ENCODE peak calls at places on chromosomes 2 and 18, in seven cellular contexts. K, U, Y, W, P, D and T are unnamed samples.

GRCh38 chr2:53945538-53945937 is 25.3 kb downstream of the PSME4 start:
- DNase-seq in Y (no peak), P (no peak), U (no peak), D (no peak), W (no peak), K (no peak), T (no peak)

GRCh38 chr2:16971722-16972234 is 306.1 kb upstream of the CYRIA start:
- DNase-seq in U (no peak), P (no peak), D (no peak), Y (no peak), W (no peak), K (no peak), T (no peak)

GRCh38 chr2:179240481-179241451 is 23.9 kb downstream of the SESTD1 start:
- DNase-seq in P (no peak), U (no peak), Y (no peak), W (no peak), K (peak; percentile 57), D (no peak), T (no peak)

GRCh38 chr2:233209978-233210680 is 41.3 kb upstream of the ATG16L1 start:
- DNase-seq in Y (no peak), P (no peak), U (no peak), D (no peak), K (no peak), W (no peak), T (no peak)

GRCh38 chr2:149213764-149214493 is 116.5 kb upstream of the LYPD6 start:
- DNase-seq in U (no peak), P (no peak), Y (no peak), D (no peak), W (no peak), K (peak; percentile 76), T (no peak)

GRCh38 chr2:203471323-203471722 is 63.8 kb downstream of the RAPH1 start:
- DNase-seq in U (no peak), D (no peak), W (no peak), Y (no peak), K (no peak), P (no peak), T (no peak)

GRCh38 chr2:161030260-161031063 is 129.8 kb upstream of the TANK start:
- DNase-seq in U (no peak), D (peak; percentile 97), P (no peak), K (peak; percentile 10), Y (peak; percentile 99), W (no peak), T (no peak)

GRCh38 chr2:38523728-38524437 is 78.8 kb downstream of the HNRNPLL start:
- DNase-seq in W (no peak), K (peak; percentile 55), D (no peak), P (peak; percentile 45), U (no peak), Y (no peak), T (no peak)

GRCh38 chr2:198315791-198316190 is 511.4 kb downstream of the PLCL1 start:
- DNase-seq in Y (peak; percentile 43), U (no peak), W (no peak), D (no peak), K (no peak), P (no peak), T (no peak)

GRCh38 chr18:14179306-14179705 is 47.1 kb upstream of the ZNF519 start:
- DNase-seq in P (no peak), K (no peak), U (peak; percentile 63), D (no peak), W (no peak), Y (no peak), T (no peak)

GRCh38 chr2:49687873-49688272 is 533.6 kb upstream of the FSHR start:
- DNase-seq in Y (no peak), U (no peak), W (no peak), P (no peak), K (no peak), D (no peak), T (no peak)

GRCh38 chr2:15730545-15731212 is 139.0 kb downstream of the DDX1 start:
- DNase-seq in Y (peak; percentile 95), W (peak; percentile 93), P (no peak), K (peak; percentile 60), U (peak; percentile 97), D (peak; percentile 90), T (no peak)
- H3K27ac ChIP-seq in Y (no peak overlapping the region), W (peak overlapping the region; percentile 40), P (no peak overlapping the region), K (no peak overlapping the region), U (no peak overlapping the region), D (no peak overlapping the region), T (no peak overlapping the region)

GRCh38 chr2:86337235-86338099 is at the start of gene REEP1:
- DNase-seq in U (peak; percentile 81), Y (no peak), W (no peak), K (peak; percentile 23), P (peak; percentile 40), D (no peak), T (no peak)

GRCh38 chr2:86338778-86339295 is 1.4 kb upstream of the REEP1 start:
- DNase-seq in P (no peak), Y (no peak), D (no peak), K (no peak), W (no peak), U (no peak), T (no peak)

GRCh38 chr2:86333378-86333777 is 4.0 kb downstream of the REEP1 start:
- DNase-seq in K (no peak), W (no peak), Y (no peak), U (no peak), D (no peak), P (peak; percentile 40), T (no peak)

GRCh38 chr2:86336350-86337234 is 834 bp downstream of the REEP1 start:
- DNase-seq in K (peak; percentile 22), W (no peak), Y (no peak), U (peak; percentile 72), D (no peak), P (peak; percentile 23), T (no peak)

DNA sequence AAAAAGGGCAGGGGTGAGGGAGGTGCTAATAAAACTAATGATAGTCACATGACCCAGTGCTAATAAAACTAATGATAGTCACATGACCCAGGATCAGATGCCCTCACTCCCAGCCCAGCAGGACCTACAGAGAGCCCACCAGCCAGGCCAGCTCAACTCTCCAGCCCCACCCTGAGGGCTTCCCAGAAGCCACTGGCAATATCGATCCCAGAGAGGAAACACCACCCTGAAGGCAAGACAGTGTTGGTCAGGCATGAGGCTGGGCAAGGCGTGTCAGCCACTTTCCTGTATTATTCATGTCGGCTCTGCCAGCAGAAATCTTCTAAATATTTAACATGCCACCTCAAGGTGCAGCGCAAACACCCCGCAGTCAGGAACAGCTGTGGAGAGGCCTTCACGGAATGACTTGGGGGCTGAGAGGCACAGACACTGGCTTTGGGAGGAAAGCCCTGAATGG is 1.5 kb downstream of the REEP1 start:
- DNase-seq in P (peak; percentile 17), U (no peak), D (no peak), Y (no peak), W (no peak), K (no peak), T (no peak)
- H3K4me3 ChIP-seq in P (no peak overlapping the region), U (no peak overlapping the region), D (no peak overlapping the region), Y (no peak overlapping the region), W (no peak overlapping the region), K (no peak overlapping the region), T (no peak overlapping the region)

DNA sequence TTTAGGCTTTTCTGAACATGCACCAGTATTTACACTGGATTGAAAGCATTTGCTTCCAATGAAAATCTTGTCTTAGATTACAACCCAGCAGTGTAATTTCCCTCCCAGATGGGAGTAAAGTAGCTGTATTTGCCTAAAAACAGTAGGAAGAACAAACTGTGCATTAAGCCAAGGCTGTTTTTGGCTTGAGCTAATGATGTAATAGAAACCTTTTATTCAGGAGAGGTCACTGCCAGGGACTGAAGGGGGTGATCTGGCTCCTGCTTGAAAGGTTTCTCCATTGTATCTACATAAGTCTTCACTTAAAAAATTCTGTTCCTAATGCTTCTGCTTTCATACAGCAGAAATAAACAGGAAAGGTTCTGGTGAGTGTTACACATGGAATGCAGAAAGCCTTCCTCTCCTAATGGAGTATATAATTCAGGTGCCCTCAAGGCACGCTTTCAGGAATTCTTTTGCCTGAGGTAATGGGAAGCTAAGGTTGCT is 74.4 kb downstream of the MEIS1 start:
- DNase-seq in U (no peak), Y (no peak), K (peak; percentile 77), W (no peak), D (no peak), P (no peak), T (no peak)
- H3K27ac ChIP-seq in U (no peak overlapping the region), Y (no peak overlapping the region), K (no peak overlapping the region), W (no peak overlapping the region), D (no peak overlapping the region), P (no peak overlapping the region), T (peak overlapping the region; percentile 91)

DNA sequence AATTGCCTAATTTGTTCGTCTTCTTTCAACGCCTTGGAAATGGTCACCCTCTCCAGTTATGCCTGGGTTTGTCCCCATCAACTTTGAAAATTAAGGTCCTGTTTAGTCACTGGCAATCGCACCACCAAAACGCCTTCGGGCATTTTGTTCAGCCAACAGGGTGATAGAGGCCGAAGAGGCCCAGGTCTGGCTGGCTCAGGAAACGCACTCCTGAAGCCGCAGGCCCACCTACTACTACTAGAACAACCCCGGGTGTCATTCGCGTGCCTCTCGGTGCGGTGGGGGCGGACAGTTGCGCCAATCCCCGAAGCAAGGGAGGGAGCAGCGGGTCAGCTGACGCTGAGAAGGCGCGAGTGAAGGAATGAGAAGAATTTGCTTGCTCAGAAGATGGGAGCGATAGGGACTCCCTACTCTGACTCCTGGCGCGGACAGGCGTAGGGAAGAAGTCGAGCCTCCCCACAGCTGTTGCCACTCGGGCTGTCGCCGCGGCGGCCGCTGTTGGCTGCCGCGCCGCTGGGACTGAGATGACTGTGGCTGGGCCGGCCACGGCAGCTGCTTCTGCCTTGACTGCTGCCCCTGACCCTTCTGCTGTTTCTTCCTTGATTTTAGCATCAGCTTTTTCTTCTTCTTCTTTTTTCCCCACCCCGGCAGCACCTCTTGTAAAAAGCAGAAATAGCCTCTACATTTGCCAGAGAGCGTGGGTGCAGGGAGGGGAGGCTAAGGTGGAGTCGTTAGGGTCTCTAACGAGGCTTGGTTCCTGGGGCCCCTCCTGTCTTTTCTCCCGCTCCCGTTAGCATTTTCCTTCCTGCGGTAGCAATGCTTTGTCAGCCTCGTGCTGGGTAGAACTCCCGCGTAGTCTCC is 387.6 kb downstream of the FIGN start:
- DNase-seq in Y (peak; percentile 79), W (peak; percentile 23), K (peak; percentile 99), P (no peak), D (peak; percentile 73), U (peak; percentile 79), T (no peak)
- H3K4me3 ChIP-seq in Y (peak overlapping the region; percentile 34), W (peak overlapping the region; percentile 37), K (no peak overlapping the region), P (no peak overlapping the region), D (peak overlapping the region; percentile 50), U (no peak overlapping the region), T (no peak overlapping the region)

GRCh38 chr18:10041180-10041579 is 127.4 kb downstream of the VAPA start:
- DNase-seq in D (no peak), U (no peak), W (peak; percentile 53), K (no peak), Y (peak; percentile 96), P (peak; percentile 86), T (no peak)

GRCh38 chr18:10042492-10042891 is 128.7 kb downstream of the VAPA start:
- DNase-seq in D (no peak), K (no peak), W (no peak), U (no peak), P (no peak), Y (no peak), T (no peak)

GRCh38 chr18:10046178-10046807 is 132.5 kb downstream of the VAPA start:
- DNase-seq in W (no peak), D (no peak), K (no peak), Y (no peak), U (peak; percentile 22), P (no peak), T (no peak)

GRCh38 chr18:10045296-10045891 is 131.6 kb downstream of the VAPA start:
- DNase-seq in W (no peak), U (no peak), P (no peak), D (no peak), Y (no peak), K (no peak), T (no peak)

GRCh38 chr18:10044054-10044453 is 130.2 kb downstream of the VAPA start:
- DNase-seq in U (no peak), K (no peak), P (no peak), Y (no peak), W (no peak), D (no peak), T (no peak)
- H3K27ac ChIP-seq in U (no peak overlapping the region), K (no peak overlapping the region), P (no peak overlapping the region), Y (no peak overlapping the region), W (peak overlapping the region; percentile 90), D (no peak overlapping the region), T (no peak overlapping the region)